ENCODE peak calls at places on chromosomes 6 and 20, in nine cellular contexts. Q, J, V, Z, R, B, A, L and C are unnamed samples.

GRCh38 chr6:116444092-116444491 is 17.1 kb upstream of the CALHM6 start:
- DNase-seq in Q (peak), J (no peak), V (no peak), Z (peak), R (no peak), B (peak), A (no peak), L (peak), C (peak)

GRCh38 chr6:169963581-169964297 is 212.3 kb downstream of the ERMARD start:
- DNase-seq in Q (no peak), J (no peak), V (no peak), Z (no peak), R (peak), B (no peak), A (peak), L (no peak), C (no peak)

GRCh38 chr6:20197251-20197650 is 15.0 kb downstream of the MBOAT1 start:
- DNase-seq in Q (peak), J (no peak), V (peak), Z (no peak), R (peak), B (no peak), A (no peak), L (no peak), C (no peak)

GRCh38 chr6:47187883-47188587 is 121.7 kb downstream of the TNFRSF21 start:
- DNase-seq in Q (no peak), J (peak), V (peak), Z (peak), R (no peak), B (no peak), A (no peak), L (peak), C (peak)

GRCh38 chr20:9627219-9627618 is 112.8 kb downstream of the LAMP5 start:
- DNase-seq in Q (no peak), J (no peak), V (no peak), Z (no peak), R (peak), B (no peak), A (no peak), L (no peak), C (no peak)

GRCh38 chr6:167136376-167136775 is 13.5 kb downstream of the CCR6 start:
- DNase-seq in Q (no peak), J (no peak), V (no peak), Z (no peak), R (no peak), B (no peak), A (no peak), L (no peak), C (no peak)

GRCh38 chr6:11532097-11532496 is 5.5 kb upstream of the TMEM170B start:
- DNase-seq in Q (no peak), J (no peak), V (no peak), Z (no peak), R (no peak), B (no peak), A (no peak), L (no peak), C (no peak)

GRCh38 chr20:36344517-36345132 is 38.5 kb downstream of the DLGAP4 start:
- DNase-seq in Q (peak), J (peak), V (peak), Z (peak), R (peak), B (peak), A (peak), L (peak), C (peak)

GRCh38 chr6:2765896-2766766 is 938 bp downstream of the WRNIP1 start:
- DNase-seq in Q (peak), J (peak), V (peak), Z (peak), R (no peak), B (peak), A (peak), L (peak), C (peak)

GRCh38 chr6:165109011-165109410 is 200.4 kb downstream of the C6orf118 start:
- DNase-seq in Q (no peak), J (no peak), V (no peak), Z (no peak), R (no peak), B (no peak), A (no peak), L (no peak), C (no peak)

GRCh38 chr6:38688579-38689087 is 14.3 kb downstream of the GLO1 start:
- DNase-seq in Q (peak), J (no peak), V (no peak), Z (no peak), R (no peak), B (no peak), A (no peak), L (no peak), C (no peak)

DNA sequence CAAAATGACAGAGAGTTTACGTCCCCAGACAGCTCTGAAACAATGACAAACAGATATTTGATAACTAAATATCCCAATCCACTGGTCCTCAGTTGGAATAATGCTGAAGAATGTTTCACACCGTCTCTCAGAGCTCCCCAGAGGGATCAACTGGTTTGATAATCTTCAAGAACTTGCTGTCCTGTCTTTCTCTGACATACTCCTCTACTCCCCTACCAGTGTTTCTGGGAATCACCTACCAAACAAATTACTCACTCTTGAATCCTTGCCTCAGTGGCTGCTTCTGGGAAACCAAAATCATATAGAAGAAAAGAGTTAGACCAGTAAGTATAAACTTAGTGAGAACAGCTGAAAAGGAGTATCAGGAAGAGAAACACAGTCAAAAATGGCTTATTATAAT is 469.7 kb upstream of the JAG1 start:
- DNase-seq in Q (no peak), J (no peak), V (no peak), Z (no peak), R (no peak), B (no peak), A (no peak), L (no peak), C (no peak)
- H2AFZ ChIP-seq in Q (no peak), J (no peak), V (no peak), Z (no peak), R (no peak), B (no peak), A (no peak), L (no peak), C (no peak)

DNA sequence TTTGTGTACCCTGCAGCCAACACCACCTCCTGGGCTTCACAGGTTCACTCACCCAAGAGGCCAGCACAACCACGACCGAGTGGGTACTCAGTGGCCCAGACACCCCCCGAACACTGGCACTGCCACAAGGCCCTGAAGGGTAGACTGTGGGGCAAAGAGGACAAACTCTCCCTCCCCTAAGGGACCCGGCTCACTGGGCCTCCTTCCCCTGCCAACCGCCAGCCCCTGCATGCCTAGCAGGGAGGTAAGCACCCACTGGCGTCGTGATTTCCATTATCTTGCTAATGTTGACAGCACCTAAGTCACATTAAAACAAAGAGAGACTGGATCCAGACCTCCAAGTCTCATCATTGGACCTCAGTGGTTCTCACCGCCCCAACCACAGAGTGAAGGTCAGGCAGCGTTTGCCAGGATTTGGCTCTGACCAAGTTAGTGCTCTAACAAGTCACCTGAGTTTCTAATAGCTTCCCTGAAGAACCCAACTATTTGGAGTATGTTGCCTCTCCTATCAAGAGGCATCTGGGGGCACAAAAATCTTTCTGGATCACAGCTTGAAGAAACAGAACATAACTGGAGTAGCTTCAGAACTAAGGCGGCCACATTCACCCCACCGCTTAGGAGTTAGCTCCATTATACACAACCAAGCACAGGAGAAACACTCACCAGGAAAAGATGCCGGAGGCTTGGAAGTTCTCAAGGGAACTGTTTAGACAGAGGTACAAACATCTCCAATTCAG is 14.0 kb upstream of the APMAP start:
- DNase-seq in Q (no peak), J (no peak), V (no peak), Z (no peak), R (peak), B (no peak), A (no peak), L (no peak), C (no peak)
- H3K4me2 ChIP-seq in Q (no peak), J (no peak), V (no peak), Z (no peak), R (no peak), B (no peak), A (no peak), L (no peak), C (no peak)

DNA sequence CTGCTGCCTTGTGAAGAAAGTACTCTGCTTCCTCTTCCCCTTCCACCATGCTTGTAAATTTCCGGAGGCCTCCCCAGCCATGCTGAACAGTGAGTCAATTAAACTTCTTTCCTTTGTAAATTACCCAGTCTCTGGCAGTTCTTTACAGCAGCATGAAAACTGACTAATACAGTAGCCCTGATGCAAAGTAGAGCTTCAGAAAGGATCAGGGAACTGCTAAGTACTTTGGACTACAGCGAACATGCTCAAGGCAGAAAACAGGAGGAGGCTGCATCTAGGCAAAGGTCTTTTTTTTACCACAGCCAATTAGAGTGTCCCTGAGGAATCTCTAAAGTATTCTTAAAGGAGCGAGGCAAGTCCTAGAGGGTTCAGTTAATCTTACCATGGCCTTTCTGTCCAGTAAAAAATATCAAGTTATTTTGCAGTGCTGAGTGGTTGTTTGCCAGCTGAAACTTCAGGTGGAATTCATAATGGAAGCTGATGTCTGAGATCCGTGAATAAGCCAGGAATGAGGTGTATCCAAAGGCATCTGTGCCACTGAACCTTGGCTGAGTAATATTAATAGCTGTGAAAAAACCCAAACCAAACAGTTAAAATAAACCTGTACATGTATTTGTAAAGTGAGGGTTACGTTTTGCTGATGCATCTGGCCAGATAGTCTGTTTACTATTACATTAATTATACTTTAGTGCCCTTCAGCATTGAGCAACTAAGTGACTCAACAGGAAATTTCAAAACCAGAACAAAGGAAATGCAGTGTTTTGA is 170.4 kb downstream of the PHF3 start:
- DNase-seq in Q (no peak), J (peak), V (peak), Z (peak), R (no peak), B (peak), A (no peak), L (peak), C (peak)
- H2AFZ ChIP-seq in Q (peak), J (no peak), V (peak), Z (no peak), R (peak), B (peak), A (no peak), L (no peak), C (peak)

GRCh38 chr6:24545691-24546090 is 50.9 kb downstream of the ALDH5A1 start:
- DNase-seq in Q (no peak), J (no peak), V (no peak), Z (no peak), R (no peak), B (peak), A (peak), L (peak), C (no peak)

GRCh38 chr6:24546432-24546831 is 51.7 kb downstream of the ALDH5A1 start:
- DNase-seq in Q (peak), J (no peak), V (no peak), Z (no peak), R (no peak), B (no peak), A (no peak), L (no peak), C (no peak)

GRCh38 chr6:24549158-24549557 is 54.4 kb downstream of the ALDH5A1 start:
- DNase-seq in Q (no peak), J (no peak), V (no peak), Z (no peak), R (no peak), B (no peak), A (no peak), L (no peak), C (no peak)

GRCh38 chr6:24549674-24550418 is 55.1 kb downstream of the ALDH5A1 start:
- DNase-seq in Q (no peak), J (no peak), V (no peak), Z (no peak), R (no peak), B (no peak), A (no peak), L (peak), C (no peak)

DNA sequence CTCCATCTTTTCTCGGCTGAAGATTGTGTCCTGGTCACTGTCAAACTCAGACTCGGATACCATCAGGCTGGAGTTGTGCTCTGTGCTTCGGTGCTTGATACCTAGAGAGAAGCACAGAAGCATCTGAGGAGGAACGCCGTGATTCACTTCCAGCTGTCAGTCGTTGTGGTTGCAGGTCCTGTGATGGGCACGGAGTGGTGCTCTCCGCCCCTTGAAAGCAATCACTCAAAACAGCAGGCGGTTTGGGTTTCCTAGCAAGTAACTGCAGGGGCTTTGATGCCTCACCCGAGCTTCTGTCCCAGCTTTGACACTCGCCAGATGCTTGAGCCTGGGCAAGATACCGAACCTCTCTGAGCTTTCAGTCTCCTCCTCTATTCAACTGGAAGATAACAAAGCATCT is 52.5 kb downstream of the ALDH5A1 start:
- DNase-seq in Q (peak), J (no peak), V (no peak), Z (no peak), R (peak), B (no peak), A (no peak), L (no peak), C (peak)
- H3K4me2 ChIP-seq in Q (no peak), J (no peak), V (no peak), Z (no peak), R (no peak), B (no peak), A (no peak), L (no peak), C (peak)